ENCODE peak calls at places on chromosomes 3 and 15, in five cellular contexts. B, G, F, H and Q are unnamed samples.

GRCh38 chr3:94066829-94067470 is 4.1 kb downstream of the NSUN3 start:
- DNase-seq in B (no peak), G (no peak), F (no peak), H (no peak), Q (no peak)

GRCh38 chr3:69944931-69945493 is 54.5 kb upstream of the SAMMSON start:
- DNase-seq in B (no peak), G (no peak), F (no peak), H (no peak), Q (no peak)

GRCh38 chr15:34147371-34148140 is 45.7 kb downstream of the PGBD4 start:
- DNase-seq in B (peak), G (no peak), F (no peak), H (peak), Q (no peak)

GRCh38 chr3:78988324-78988723 is 779.5 kb downstream of the ROBO1 start:
- DNase-seq in B (peak), G (no peak), F (no peak), H (no peak), Q (no peak)

GRCh38 chr3:53169045-53169831 is 8.2 kb downstream of the PRKCD start:
- DNase-seq in B (no peak), G (peak), F (peak), H (peak), Q (no peak)

GRCh38 chr15:57580428-57580827 is 11.3 kb upstream of the MYZAP start:
- DNase-seq in B (no peak), G (no peak), F (no peak), H (no peak), Q (no peak)

GRCh38 chr3:152540120-152540519 is 271.4 kb downstream of the MBNL1 start:
- DNase-seq in B (no peak), G (no peak), F (no peak), H (no peak), Q (no peak)

GRCh38 chr3:46866032-46866595 is 2.9 kb upstream of the MYL3 start:
- DNase-seq in B (no peak), G (no peak), F (no peak), H (no peak), Q (no peak)

GRCh38 chr15:89740137-89740536 is 10.9 kb downstream of the MESP1 start:
- DNase-seq in B (peak), G (peak), F (peak), H (peak), Q (peak)

GRCh38 chr3:52119056-52119455 is 35.2 kb downstream of the POC1A start:
- DNase-seq in B (no peak), G (no peak), F (no peak), H (peak), Q (no peak)

GRCh38 chr15:101250331-101250730 is 1.5 kb downstream of the CHSY1 start:
- DNase-seq in B (no peak), G (no peak), F (no peak), H (peak), Q (no peak)

GRCh38 chr3:193928354-193929209 is 207.4 kb upstream of the HES1 start:
- DNase-seq in B (peak), G (no peak), F (peak), H (no peak), Q (no peak)
- H3K4me2 ChIP-seq in B (peak), G (no peak), F (peak), H (no peak), Q (no peak)

DNA sequence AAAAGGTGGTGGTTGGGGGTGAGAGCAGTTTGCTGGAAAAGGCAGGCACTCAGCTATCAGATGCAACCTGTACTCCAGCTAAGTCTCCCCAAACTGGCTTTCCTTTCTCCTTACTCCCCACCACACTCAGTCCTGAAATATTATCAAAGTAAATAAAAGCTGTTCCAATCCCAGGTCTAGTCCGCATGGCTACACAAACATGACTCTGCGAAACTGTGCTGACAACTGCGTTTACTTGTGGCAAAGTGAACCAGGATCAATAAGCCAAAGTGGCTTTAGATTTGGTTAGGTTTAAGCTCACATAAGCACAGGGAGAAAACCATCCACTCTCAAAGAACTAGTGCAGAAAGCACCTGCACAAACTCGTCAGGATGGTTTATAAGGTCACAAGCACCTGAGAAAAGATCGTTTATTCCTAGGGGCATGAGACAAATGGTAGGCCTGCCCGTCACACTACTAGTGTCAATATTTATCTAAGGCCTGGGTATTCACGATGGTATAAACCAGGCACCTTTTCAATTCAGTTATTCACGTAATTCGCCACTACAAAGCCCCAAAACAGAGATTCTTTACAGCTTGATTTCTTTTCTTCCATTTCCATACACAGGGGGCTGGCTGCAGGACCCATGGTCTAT is 25.3 kb downstream of the LRIG1 start:
- DNase-seq in B (no peak), G (no peak), F (no peak), H (no peak), Q (no peak)
- H3K4me2 ChIP-seq in B (peak), G (no peak), F (no peak), H (no peak), Q (no peak)

DNA sequence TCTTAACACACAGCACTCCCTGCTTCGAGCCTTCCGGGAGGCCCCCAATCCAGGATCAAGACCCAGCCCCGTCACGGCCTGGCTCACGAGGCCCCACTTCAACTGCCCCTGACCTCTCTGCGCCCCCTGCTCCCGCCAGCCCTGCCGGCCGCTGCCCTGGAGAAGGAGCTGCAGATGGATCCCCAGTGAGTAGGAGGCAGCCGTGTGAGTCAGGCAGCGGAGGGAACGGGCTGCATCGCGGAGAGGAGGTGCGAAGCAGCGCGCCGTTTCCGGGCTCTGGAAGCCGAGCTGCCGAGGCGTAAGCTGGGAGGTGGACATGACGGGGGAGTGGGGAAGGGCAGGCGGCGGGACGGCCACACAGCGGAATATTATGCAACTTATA is 133.4 kb downstream of the TPRA1 start:
- DNase-seq in B (no peak), G (peak), F (no peak), H (peak), Q (no peak)
- H3K4me2 ChIP-seq in B (no peak), G (peak), F (no peak), H (peak), Q (peak)

GRCh38 chr3:189787622-189788021 is 156.4 kb downstream of the TP63 start:
- DNase-seq in B (no peak), G (no peak), F (no peak), H (no peak), Q (no peak)
- H3K4me2 ChIP-seq in B (no peak), G (no peak), F (no peak), H (no peak), Q (peak)

GRCh38 chr3:144763878-144764454 is 792.3 kb downstream of the DIPK2A start:
- DNase-seq in B (no peak), G (no peak), F (no peak), H (no peak), Q (no peak)
- H3K4me2 ChIP-seq in B (peak), G (no peak), F (no peak), H (no peak), Q (peak)

GRCh38 chr15:81531141-81531592 is 157.2 kb upstream of the TMC3 start:
- DNase-seq in B (no peak), G (peak), F (no peak), H (peak), Q (no peak)
- H3K4me2 ChIP-seq in B (no peak), G (peak), F (no peak), H (no peak), Q (no peak)

GRCh38 chr15:33008284-33009011 is 186.1 kb downstream of the FMN1 start:
- DNase-seq in B (no peak), G (no peak), F (no peak), H (peak), Q (no peak)
- H3K4me2 ChIP-seq in B (no peak), G (no peak), F (no peak), H (no peak), Q (no peak)

GRCh38 chr3:155554777-155555445 is 190.0 kb downstream of the PLCH1 start:
- DNase-seq in B (peak), G (no peak), F (no peak), H (no peak), Q (no peak)
- H3K4me2 ChIP-seq in B (peak), G (no peak), F (no peak), H (peak), Q (no peak)

GRCh38 chr3:138938877-138939562 is 7.9 kb downstream of the FOXL2 start:
- DNase-seq in B (no peak), G (no peak), F (no peak), H (no peak), Q (no peak)
- H3K4me2 ChIP-seq in B (no peak), G (peak), F (no peak), H (no peak), Q (no peak)

GRCh38 chr15:52710710-52711107 is 31.5 kb upstream of the ATOSA start:
- DNase-seq in B (no peak), G (no peak), F (no peak), H (no peak), Q (no peak)
- H3K4me2 ChIP-seq in B (no peak), G (no peak), F (no peak), H (no peak), Q (no peak)